ENCODE peak calls at places on chromosomes 1 and 21, in seven cellular contexts. P is GM20000; E is NCI-H1092 treated with DMSO at 0.1 percent for 48 hours; Z is vagina; C is mesothelial cell of epicardium; T is testis; O is stimulated activated naive CD8-positive, alpha-beta T cell treated with anti-CD3 and anti-CD28 coated beads, Interleukin-15, amount 100 ng/mL, for 72 hours. B is an unnamed sample.

GRCh38 chr1:204254031-204254661 is 40.4 kb upstream of the GOLT1A start:
- DNase-seq in P (no peak), E (no peak), Z (peak; percentile 93), C (no peak), T (no peak), O (no peak), B (no peak)

GRCh38 chr21:36917487-36918158 is 48.8 kb downstream of the HLCS start:
- DNase-seq in P (no peak), E (no peak), Z (no peak), C (peak; percentile 37), T (peak; percentile 28), O (no peak), B (no peak)

GRCh38 chr1:94876362-94876761 is 50.5 kb downstream of the CNN3 start:
- DNase-seq in P (no peak), E (no peak), Z (no peak), C (no peak), T (no peak), O (no peak), B (no peak)

GRCh38 chr1:181173761-181174371 is 85.4 kb downstream of the IER5 start:
- DNase-seq in P (no peak), E (no peak), Z (no peak), C (no peak), T (no peak), O (no peak), B (no peak)

GRCh38 chr1:9302745-9303524 is 10.2 kb downstream of the SPSB1 start:
- DNase-seq in P (no peak), E (no peak), Z (no peak), C (no peak), T (no peak), O (no peak), B (no peak)

GRCh38 chr1:3679098-3679555 is 26.8 kb downstream of the TP73 start:
- DNase-seq in P (no peak), E (no peak), Z (no peak), C (no peak), T (no peak), O (no peak), B (peak; percentile 76)

GRCh38 chr1:9542425-9542824 is 3.2 kb downstream of the SLC25A33 start:
- DNase-seq in P (no peak), E (no peak), Z (no peak), C (no peak), T (peak; percentile 41), O (no peak), B (no peak)

GRCh38 chr1:27428316-27429028 is 36.0 kb downstream of the GPR3 start:
- DNase-seq in P (no peak), E (peak; percentile 80), Z (no peak), C (no peak), T (no peak), O (no peak), B (no peak)

GRCh38 chr1:6257541-6258069 is 3.3 kb downstream of the GPR153 start:
- DNase-seq in P (no peak), E (no peak), Z (no peak), C (no peak), T (no peak), O (no peak), B (no peak)

GRCh38 chr1:60911980-60912692 is 170.2 kb upstream of the NFIA start:
- DNase-seq in P (no peak), E (peak; percentile 80), Z (no peak), C (no peak), T (no peak), O (no peak), B (no peak)

GRCh38 chr1:43659785-43660184 is 9.8 kb downstream of the KDM4A start:
- DNase-seq in P (no peak), E (no peak), Z (no peak), C (no peak), T (no peak), O (no peak), B (no peak)

GRCh38 chr1:229230136-229230892 is 40.6 kb upstream of the RAB4A start:
- DNase-seq in P (peak; percentile 29), E (no peak), Z (no peak), C (no peak), T (no peak), O (no peak), B (no peak)

GRCh38 chr1:160539896-160540858 is 17.1 kb upstream of the SLAMF6 start:
- DNase-seq in P (peak; percentile 79), E (no peak), Z (no peak), C (no peak), T (no peak), O (peak; percentile 40), B (no peak)

GRCh38 chr1:36881071-36881405 is 153.3 kb downstream of the GRIK3 start:
- DNase-seq in P (no peak), E (no peak), Z (peak; percentile 75), C (peak; percentile 3), T (no peak), O (no peak), B (no peak)

GRCh38 chr1:224106568-224107281 is 7.2 kb upstream of the FBXO28 start:
- DNase-seq in P (peak; percentile 73), E (peak; percentile 29), Z (no peak), C (no peak), T (no peak), O (no peak), B (peak; percentile 39)

GRCh38 chr1:246329900-246330299 is 177.2 kb downstream of the SMYD3 start:
- DNase-seq in P (peak; percentile 72), E (no peak), Z (no peak), C (no peak), T (no peak), O (peak; percentile 45), B (no peak)

GRCh38 chr21:38402291-38402690 is 96.0 kb downstream of the ERG start:
- DNase-seq in P (no peak), E (no peak), Z (no peak), C (no peak), T (no peak), O (no peak), B (no peak)

GRCh38 chr1:9767964-9768668 is 55.6 kb downstream of the CLSTN1 start:
- DNase-seq in P (no peak), E (no peak), Z (no peak), C (no peak), T (peak; percentile 17), O (no peak), B (no peak)

GRCh38 chr1:197049100-197049499 is 18.0 kb downstream of the F13B start:
- DNase-seq in P (no peak), E (no peak), Z (no peak), C (no peak), T (no peak), O (no peak), B (no peak)

GRCh38 chr1:35319988-35320713 is 51.6 kb downstream of the ZMYM4 start:
- DNase-seq in P (no peak), E (no peak), Z (no peak), C (no peak), T (no peak), O (no peak), B (no peak)

GRCh38 chr1:87132664-87133000 is 196.0 kb upstream of the LMO4 start:
- DNase-seq in P (no peak), E (no peak), Z (no peak), C (no peak), T (peak; percentile 26), O (no peak), B (no peak)

GRCh38 chr21:25313891-25314646 is 293.2 kb downstream of the MRPL39 start:
- DNase-seq in P (no peak), E (no peak), Z (no peak), C (no peak), T (no peak), O (no peak), B (no peak)

GRCh38 chr1:77825356-77825709 is 45.9 kb downstream of the MIGA1 start:
- DNase-seq in P (peak; percentile 16), E (peak; percentile 18), Z (no peak), C (no peak), T (peak; percentile 36), O (no peak), B (no peak)

GRCh38 chr21:25369524-25370300 is 237.6 kb downstream of the MRPL39 start:
- DNase-seq in P (no peak), E (no peak), Z (no peak), C (no peak), T (no peak), O (no peak), B (no peak)

GRCh38 chr1:116737855-116738318 is 16.3 kb upstream of the CD2 start:
- DNase-seq in P (peak; percentile 68), E (no peak), Z (no peak), C (no peak), T (no peak), O (peak; percentile 71), B (no peak)

GRCh38 chr1:53402891-53403655 is 56.1 kb upstream of the DMRTB1 start:
- DNase-seq in P (no peak), E (no peak), Z (no peak), C (peak; percentile 26), T (no peak), O (no peak), B (no peak)

GRCh38 chr1:53131590-53131938 is 10.9 kb downstream of the SLC1A7 start:
- DNase-seq in P (no peak), E (no peak), Z (no peak), C (no peak), T (no peak), O (no peak), B (no peak)

GRCh38 chr1:24805534-24806301 is 60.5 kb downstream of the CLIC4 start:
- DNase-seq in P (no peak), E (no peak), Z (no peak), C (no peak), T (no peak), O (no peak), B (peak; percentile 48)

GRCh38 chr1:54850737-54851136 is 36.3 kb downstream of the DHCR24 start:
- DNase-seq in P (no peak), E (no peak), Z (no peak), C (no peak), T (no peak), O (no peak), B (peak; percentile 45)

GRCh38 chr1:169957884-169958283 is 64.2 kb upstream of the SCYL3 start:
- DNase-seq in P (no peak), E (no peak), Z (no peak), C (no peak), T (no peak), O (no peak), B (no peak)

GRCh38 chr1:222546548-222547259 is 1.2 kb downstream of the HHIPL2 start:
- DNase-seq in P (no peak), E (peak; percentile 44), Z (no peak), C (no peak), T (no peak), O (no peak), B (no peak)